ENCODE peak calls at places on chromosome 11, in five cellular contexts. One of them, this sample, is unnamed.
A peak's percentile ranks its signal among the peaks of the same experiment; 100 is the strongest.

GRCh38 chr11:1563697-1564534 is 8.2 kb downstream of the DUSP8 start:
- DNase-seq in GM23338: no peak
- DNase-seq in SK-N-SH: no peak
- DNase-seq in K562: no peak
- DNase-seq in A549: no peak
- DNase-seq in this sample: no peak

GRCh38 chr11:132234878-132235277 is 864.5 kb downstream of the NTM start:
- DNase-seq in SK-N-SH: no peak
- DNase-seq in GM23338: no peak
- DNase-seq in K562: no peak
- DNase-seq in A549: no peak
- DNase-seq in this sample: no peak

GRCh38 chr11:19864141-19865120 is 151.8 kb downstream of the NAV2 start:
- DNase-seq in GM23338: peak; percentile 43
- DNase-seq in A549: no peak
- DNase-seq in K562: no peak
- DNase-seq in SK-N-SH: no peak
- DNase-seq in this sample: no peak

GRCh38 chr11:100673063-100673462 is 14.0 kb upstream of the ARHGAP42 start:
- DNase-seq in K562: no peak
- DNase-seq in A549: no peak
- DNase-seq in SK-N-SH: no peak
- DNase-seq in GM23338: no peak
- DNase-seq in this sample: no peak

GRCh38 chr11:15737326-15737725 is 619.0 kb downstream of the SOX6 start:
- DNase-seq in SK-N-SH: no peak
- DNase-seq in GM23338: no peak
- DNase-seq in K562: no peak
- DNase-seq in A549: no peak
- DNase-seq in this sample: no peak

GRCh38 chr11:26649884-26650283 is 72.0 kb downstream of the SLC5A12 start:
- DNase-seq in SK-N-SH: peak; percentile 41
- DNase-seq in K562: peak; percentile 38
- DNase-seq in A549: peak; percentile 55
- DNase-seq in GM23338: peak; percentile 86
- DNase-seq in this sample: peak; percentile 3

GRCh38 chr11:102006835-102007566 is 40.2 kb upstream of the CFAP300 start:
- DNase-seq in GM23338: no peak
- DNase-seq in K562: no peak
- DNase-seq in A549: no peak
- DNase-seq in SK-N-SH: no peak
- DNase-seq in this sample: no peak

GRCh38 chr11:119373917-119374631 is 7.4 kb downstream of the USP2 start:
- DNase-seq in SK-N-SH: peak; percentile 84
- DNase-seq in A549: peak; percentile 52
- DNase-seq in GM23338: peak; percentile 93
- DNase-seq in K562: peak; percentile 67
- DNase-seq in this sample: no peak

GRCh38 chr11:124884340-124884739 is 13.3 kb downstream of the ROBO4 start:
- DNase-seq in GM23338: no peak
- DNase-seq in SK-N-SH: no peak
- DNase-seq in A549: no peak
- DNase-seq in K562: no peak
- DNase-seq in this sample: no peak

GRCh38 chr11:12683857-12684256 is 9.6 kb downstream of the TEAD1 start:
- DNase-seq in SK-N-SH: no peak
- DNase-seq in A549: no peak
- DNase-seq in GM23338: no peak
- DNase-seq in K562: no peak
- DNase-seq in this sample: no peak

GRCh38 chr11:104060820-104061219 is 24.4 kb downstream of the DDI1 start:
- DNase-seq in A549: no peak
- DNase-seq in SK-N-SH: no peak
- DNase-seq in K562: no peak
- DNase-seq in GM23338: no peak
- DNase-seq in this sample: no peak

GRCh38 chr11:130600139-130600538 is 151.7 kb downstream of the ADAMTS15 start:
- DNase-seq in SK-N-SH: no peak
- DNase-seq in GM23338: no peak
- DNase-seq in A549: no peak
- DNase-seq in K562: no peak
- DNase-seq in this sample: no peak

GRCh38 chr11:35390737-35391682 is 28.3 kb downstream of the SLC1A2 start:
- DNase-seq in A549: peak; percentile 37
- DNase-seq in GM23338: no peak
- DNase-seq in SK-N-SH: no peak
- DNase-seq in K562: no peak
- DNase-seq in this sample: no peak

GRCh38 chr11:96001037-96001436 is 77.1 kb upstream of the MTMR2 start:
- DNase-seq in A549: no peak
- DNase-seq in SK-N-SH: no peak
- DNase-seq in GM23338: no peak
- DNase-seq in K562: no peak
- DNase-seq in this sample: no peak

GRCh38 chr11:35232961-35233360 is 94.0 kb downstream of the CD44 start:
- DNase-seq in A549: no peak
- DNase-seq in GM23338: no peak
- DNase-seq in K562: no peak
- DNase-seq in SK-N-SH: no peak
- DNase-seq in this sample: no peak

GRCh38 chr11:8273281-8273680 is 9.6 kb upstream of the LMO1 start:
- DNase-seq in SK-N-SH: no peak
- DNase-seq in K562: no peak
- DNase-seq in GM23338: no peak
- DNase-seq in A549: peak; percentile 33
- DNase-seq in this sample: no peak

GRCh38 chr11:129949067-129949466 is 53.6 kb downstream of the PRDM10 start:
- DNase-seq in GM23338: no peak
- DNase-seq in SK-N-SH: no peak
- DNase-seq in K562: no peak
- DNase-seq in A549: no peak
- DNase-seq in this sample: no peak

GRCh38 chr11:68313574-68314202 is 1.3 kb downstream of the LRP5 start:
- DNase-seq in GM23338: peak; percentile 65
- DNase-seq in K562: no peak
- DNase-seq in SK-N-SH: peak; percentile 60
- DNase-seq in A549: no peak
- DNase-seq in this sample: no peak

GRCh38 chr11:35847473-35847872 is 96.4 kb upstream of the LDLRAD3 start:
- DNase-seq in GM23338: no peak
- DNase-seq in SK-N-SH: no peak
- DNase-seq in A549: no peak
- DNase-seq in K562: no peak
- DNase-seq in this sample: no peak

GRCh38 chr11:13052130-13052541 is 43.0 kb downstream of the RASSF10 start:
- DNase-seq in A549: no peak
- DNase-seq in SK-N-SH: no peak
- DNase-seq in GM23338: no peak
- DNase-seq in K562: no peak
- DNase-seq in this sample: no peak

GRCh38 chr11:121520243-121521144 is 67.7 kb upstream of the SORL1-AS1 start:
- DNase-seq in A549: no peak
- DNase-seq in GM23338: no peak
- DNase-seq in SK-N-SH: no peak
- DNase-seq in K562: no peak
- DNase-seq in this sample: no peak

GRCh38 chr11:121521145-121522042 is 68.6 kb upstream of the SORL1-AS1 start:
- DNase-seq in A549: no peak
- DNase-seq in SK-N-SH: no peak
- DNase-seq in K562: no peak
- DNase-seq in GM23338: no peak
- DNase-seq in this sample: no peak

GRCh38 chr11:121514401-121514981 is 61.7 kb upstream of the SORL1-AS1 start:
- DNase-seq in K562: no peak
- DNase-seq in A549: no peak
- DNase-seq in SK-N-SH: no peak
- DNase-seq in GM23338: no peak
- DNase-seq in this sample: no peak

GRCh38 chr11:121514998-121515671 is 62.4 kb upstream of the SORL1-AS1 start:
- DNase-seq in A549: no peak
- DNase-seq in K562: no peak
- DNase-seq in SK-N-SH: no peak
- DNase-seq in GM23338: no peak
- DNase-seq in this sample: no peak

GRCh38 chr11:121517996-121518395 is 65.2 kb upstream of the SORL1-AS1 start:
- DNase-seq in SK-N-SH: no peak
- DNase-seq in A549: no peak
- DNase-seq in GM23338: no peak
- DNase-seq in K562: no peak
- DNase-seq in this sample: no peak
- H3K4me2 ChIP-seq in SK-N-SH: no peak overlapping the region
- H3K4me2 ChIP-seq in A549: no peak overlapping the region
- H3K4me2 ChIP-seq in GM23338: no peak overlapping the region
- H3K4me2 ChIP-seq in K562: no peak overlapping the region
- H3K4me2 ChIP-seq in this sample: no peak overlapping the region

GRCh38 chr11:127844843-127845242 is 742.5 kb downstream of the ETS1 start:
- DNase-seq in GM23338: no peak
- DNase-seq in A549: no peak
- DNase-seq in SK-N-SH: no peak
- DNase-seq in K562: no peak
- DNase-seq in this sample: no peak

DNA sequence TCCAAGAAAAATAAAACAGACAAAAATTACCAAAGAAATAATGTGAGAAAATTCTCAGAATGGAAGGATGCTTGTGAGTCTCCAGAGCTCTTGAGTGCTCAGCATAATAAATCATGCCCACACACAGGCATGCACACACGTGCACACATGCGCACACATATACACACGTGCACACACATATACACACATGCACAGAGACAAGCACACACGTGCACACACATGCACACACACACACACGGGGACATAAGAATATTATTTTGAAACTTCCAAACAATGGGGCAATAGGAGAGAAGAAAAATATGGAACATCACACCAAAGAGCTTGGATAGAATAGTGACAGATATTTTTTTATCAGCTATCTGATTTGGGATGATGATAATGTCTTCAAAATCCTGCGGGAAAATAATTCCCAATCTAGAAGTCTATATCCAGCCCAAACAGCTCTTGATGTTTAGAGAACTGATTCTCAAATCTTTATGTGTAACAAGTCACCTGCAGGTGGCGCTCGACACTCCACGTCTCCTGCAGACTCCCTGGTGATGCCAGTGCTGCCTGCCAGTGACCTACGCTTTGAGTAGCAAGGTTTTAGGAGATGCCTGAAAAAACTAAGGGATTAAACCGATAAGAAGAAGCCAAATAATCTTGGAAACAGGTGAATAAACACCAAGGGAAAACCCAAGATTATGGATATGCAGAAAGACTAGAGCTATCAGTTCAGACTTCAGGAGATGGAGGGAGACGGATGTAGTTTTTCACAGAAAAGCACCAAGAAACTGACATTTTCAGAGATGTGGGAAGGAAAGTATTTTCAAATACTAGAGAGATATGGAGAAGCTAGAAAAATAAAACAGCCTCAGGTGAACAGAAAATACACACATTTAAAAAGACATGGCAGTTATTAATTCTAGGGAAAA is 743.6 kb downstream of the ETS1 start:
- DNase-seq in A549: peak; percentile 10
- DNase-seq in GM23338: peak; percentile 94
- DNase-seq in SK-N-SH: peak; percentile 68
- DNase-seq in K562: peak; percentile 24
- DNase-seq in this sample: no peak
- TF ChIP-seq REST in A549: no peak
- TF ChIP-seq REST in GM23338: no peak
- TF ChIP-seq REST in SK-N-SH: no peak
- TF ChIP-seq REST in K562: no peak
- TF ChIP-seq REST in this sample: no peak

DNA sequence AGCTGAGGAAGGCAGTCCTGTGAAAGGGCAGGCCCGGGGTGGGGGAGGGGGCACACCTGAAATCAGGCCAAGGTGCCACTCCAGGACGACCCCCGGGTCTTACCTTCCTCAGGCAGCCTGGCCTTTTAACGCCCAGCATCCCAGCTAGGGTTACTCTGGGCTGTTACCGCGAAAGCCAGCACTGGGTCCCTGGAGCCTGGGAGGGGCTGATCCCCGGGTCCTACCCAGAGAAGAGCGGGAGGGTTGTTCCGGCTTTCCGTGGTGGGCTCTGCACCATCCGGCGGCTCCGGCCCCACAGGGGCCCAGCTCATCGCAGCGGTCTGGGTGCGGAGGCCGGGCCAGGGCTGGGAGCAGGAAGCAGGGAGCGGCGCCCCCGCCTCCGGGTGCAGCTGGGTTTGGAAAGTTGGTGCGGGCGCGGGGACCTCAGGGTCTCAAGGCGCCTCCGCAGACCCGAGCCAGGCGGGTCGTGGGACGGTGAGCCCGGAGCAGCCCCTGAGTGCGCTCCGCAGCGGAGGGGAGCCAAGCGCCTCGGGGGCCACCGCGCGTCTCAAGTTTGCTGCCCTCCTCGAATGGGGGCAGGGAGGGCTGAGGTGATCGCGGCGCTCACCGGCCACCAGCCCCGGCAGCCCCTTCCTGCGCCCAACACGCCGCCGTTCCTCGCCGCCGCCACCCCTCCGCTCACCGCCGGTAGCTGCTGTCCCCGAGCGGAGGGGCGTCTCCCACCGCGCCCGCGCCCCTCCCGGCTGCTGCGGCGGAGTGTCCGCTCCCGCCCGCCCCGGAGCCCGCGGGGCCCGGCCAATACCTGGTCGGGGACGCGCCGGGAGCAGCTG is 831 bp downstream of the CHST1 start:
- DNase-seq in K562: peak; percentile 22
- DNase-seq in GM23338: peak; percentile 58
- DNase-seq in SK-N-SH: peak; percentile 79
- DNase-seq in A549: no peak
- DNase-seq in this sample: no peak
- H3K4me2 ChIP-seq in K562: no peak overlapping the region
- H3K4me2 ChIP-seq in GM23338: peak overlapping the region; percentile 94
- H3K4me2 ChIP-seq in SK-N-SH: peak overlapping the region; percentile 94
- H3K4me2 ChIP-seq in A549: peak overlapping the region; percentile 98
- H3K4me2 ChIP-seq in this sample: no peak overlapping the region

DNA sequence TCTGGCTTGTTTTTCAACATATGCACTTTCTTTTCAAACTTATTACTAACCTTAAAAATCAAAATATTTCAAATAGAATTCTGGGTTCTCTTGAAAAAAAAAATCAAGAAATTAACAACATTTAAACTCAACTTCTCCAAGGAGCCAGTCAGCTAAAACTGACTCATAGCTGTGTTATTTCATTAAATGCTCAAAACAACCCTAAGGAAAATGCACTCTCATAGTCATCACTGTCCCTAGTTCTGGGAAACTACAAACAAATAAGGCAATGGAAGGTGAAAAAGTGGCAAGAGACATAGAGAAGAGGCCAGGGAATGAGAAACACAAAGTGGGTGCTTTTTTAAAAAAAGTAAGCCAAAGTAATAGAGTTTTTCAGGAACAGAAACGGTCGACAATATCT is 4.1 kb upstream of the ARHGAP20 start:
- DNase-seq in K562: no peak
- DNase-seq in GM23338: no peak
- DNase-seq in A549: no peak
- DNase-seq in SK-N-SH: no peak
- DNase-seq in this sample: no peak
- TF ChIP-seq REST in K562: no peak
- TF ChIP-seq REST in GM23338: no peak
- TF ChIP-seq REST in A549: no peak
- TF ChIP-seq REST in SK-N-SH: no peak
- TF ChIP-seq REST in this sample: no peak

GRCh38 chr11:2690596-2691354 is 9.0 kb downstream of the KCNQ1OT1 start:
- DNase-seq in SK-N-SH: no peak
- DNase-seq in K562: no peak
- DNase-seq in A549: no peak
- DNase-seq in GM23338: peak; percentile 24
- DNase-seq in this sample: no peak
- H3K4me2 ChIP-seq in SK-N-SH: no peak overlapping the region
- H3K4me2 ChIP-seq in K562: no peak overlapping the region
- H3K4me2 ChIP-seq in A549: no peak overlapping the region
- H3K4me2 ChIP-seq in GM23338: peak overlapping the region; percentile 65
- H3K4me2 ChIP-seq in this sample: no peak overlapping the region

This sample was measured in HCT116.